ENCODE peak calls at places on chromosomes 12 and 14, in nine cellular contexts. D, J, C, T, Q, X, A, B and G are unnamed samples.

GRCh38 chr14:100140452-100141132 is 18.9 kb downstream of the DEGS2 start:
- DNase-seq in D (no peak), T (peak; percentile 74), J (no peak), B (peak; percentile 20), Q (no peak), X (peak; percentile 87), C (no peak), A (no peak), G (peak; percentile 19)

GRCh38 chr14:75339059-75339458 is 60.4 kb downstream of the FOS start:
- DNase-seq in B (peak; percentile 4), X (no peak), A (no peak), C (no peak), J (no peak), T (no peak), D (no peak), Q (peak; percentile 18), G (no peak)

GRCh38 chr12:57242691-57243454 is 8.1 kb downstream of the STAC3 start:
- DNase-seq in Q (no peak), J (peak; percentile 67), D (no peak), B (peak; percentile 47), X (peak; percentile 96), C (peak; percentile 89), A (no peak), T (peak; percentile 97), G (peak; percentile 84)

GRCh38 chr12:28555729-28556128 is 365.5 kb downstream of the CCDC91 start:
- DNase-seq in B (no peak), D (no peak), A (no peak), C (no peak), J (no peak), T (no peak), X (no peak), Q (no peak), G (no peak)

GRCh38 chr12:48996794-48997718 is 2.1 kb downstream of the DDN start:
- DNase-seq in B (peak; percentile 67), T (peak; percentile 85), D (peak; percentile 80), J (peak; percentile 65), C (peak; percentile 87), X (peak; percentile 89), A (no peak), Q (no peak), G (peak; percentile 86)

GRCh38 chr14:99968156-99968920 is 96.9 kb upstream of the EVL start:
- DNase-seq in C (no peak), X (no peak), T (no peak), B (peak; percentile 92), A (peak; percentile 66), D (no peak), J (no peak), Q (peak; percentile 68), G (no peak)

GRCh38 chr12:75717902-75718301 is 206.5 kb upstream of the KRR1 start:
- DNase-seq in D (no peak), J (no peak), T (no peak), B (no peak), A (no peak), C (no peak), Q (no peak), X (no peak), G (no peak)

GRCh38 chr12:70052931-70053497 is 190.2 kb upstream of the CNOT2 start:
- DNase-seq in X (no peak), A (peak; percentile 35), B (peak; percentile 60), C (no peak), T (no peak), Q (peak; percentile 65), D (peak; percentile 45), J (no peak), G (peak; percentile 74)

GRCh38 chr12:65624554-65625086 is 199.7 kb upstream of the HMGA2 start:
- DNase-seq in J (no peak), Q (no peak), C (peak; percentile 59), X (no peak), B (no peak), D (no peak), A (no peak), T (no peak), G (no peak)

GRCh38 chr14:35927727-35928126 is 101.6 kb downstream of the BRMS1L start:
- DNase-seq in A (no peak), J (no peak), T (no peak), C (no peak), X (no peak), D (no peak), B (no peak), Q (no peak), G (no peak)

GRCh38 chr12:30753233-30753632 is 1.5 kb downstream of the CAPRIN2 start:
- DNase-seq in T (peak; percentile 42), C (peak; percentile 79), J (peak; percentile 17), B (peak; percentile 53), X (peak; percentile 59), D (no peak), A (no peak), Q (no peak), G (peak; percentile 59)

GRCh38 chr14:68279437-68279720 is 459.8 kb downstream of the RAD51B start:
- DNase-seq in A (no peak), D (no peak), J (no peak), C (no peak), X (no peak), T (no peak), Q (no peak), B (no peak), G (no peak)

GRCh38 chr12:1630827-1631591 is 2.0 kb downstream of the WNT5B start:
- DNase-seq in C (no peak), D (no peak), X (peak; percentile 75), J (no peak), Q (no peak), B (peak; percentile 77), A (no peak), T (peak; percentile 41), G (peak; percentile 33)

GRCh38 chr14:21714318-21714929 is 40.8 kb upstream of the OR4E1 start:
- DNase-seq in T (no peak), A (no peak), X (no peak), Q (no peak), B (no peak), J (no peak), D (no peak), C (no peak), G (no peak)

GRCh38 chr12:117046861-117047530 is 52.2 kb downstream of the TESC start:
- DNase-seq in J (no peak), Q (no peak), X (no peak), C (no peak), D (no peak), B (no peak), A (no peak), T (no peak), G (no peak)

GRCh38 chr14:34361504-34362011 is 100.5 kb downstream of the SPTSSA start:
- DNase-seq in J (no peak), D (no peak), B (no peak), X (no peak), Q (no peak), T (no peak), A (no peak), C (no peak), G (no peak)

GRCh38 chr12:6843118-6843902 is 2.6 kb downstream of the GNB3 start:
- DNase-seq in X (peak; percentile 83), J (no peak), Q (no peak), B (no peak), A (no peak), C (peak; percentile 56), D (no peak), T (peak; percentile 49), G (peak; percentile 73)

GRCh38 chr12:95277139-95277538 is 59.5 kb downstream of the VEZT start:
- DNase-seq in T (no peak), J (no peak), Q (no peak), A (peak; percentile 42), C (peak; percentile 39), X (no peak), B (peak; percentile 90), D (peak; percentile 29), G (no peak)

GRCh38 chr12:100159391-100160104 is 16.9 kb upstream of the BLTP3B start:
- DNase-seq in Q (no peak), B (no peak), J (no peak), D (no peak), A (no peak), T (no peak), C (no peak), X (no peak), G (no peak)

GRCh38 chr12:116027551-116027821 is 250.0 kb downstream of the MED13L start:
- DNase-seq in D (no peak), J (no peak), T (no peak), X (no peak), Q (no peak), B (no peak), A (no peak), C (no peak), G (no peak)

GRCh38 chr14:92510972-92511371 is 2.6 kb upstream of the RIN3 start:
- DNase-seq in A (no peak), D (no peak), Q (no peak), B (no peak), C (no peak), J (no peak), T (peak; percentile 58), X (peak; percentile 72), G (peak; percentile 75)
- TF ChIP-seq CTCF in A (no peak), D (no peak), Q (no peak), B (no peak), C (no peak), J (no peak), T (no peak), X (peak; percentile 60), G (peak; percentile 40)

GRCh38 chr14:81206115-81206514 is 14.6 kb downstream of the GTF2A1 start:
- DNase-seq in X (no peak), T (no peak), B (no peak), J (no peak), Q (no peak), A (no peak), C (no peak), D (no peak), G (no peak)

GRCh38 chr14:81208489-81208888 is 12.3 kb downstream of the GTF2A1 start:
- DNase-seq in Q (no peak), D (no peak), X (no peak), J (no peak), C (no peak), A (no peak), T (no peak), B (no peak), G (no peak)

GRCh38 chr14:81209187-81209836 is 11.4 kb downstream of the GTF2A1 start:
- DNase-seq in D (no peak), A (no peak), X (no peak), J (no peak), C (peak; percentile 7), T (no peak), B (peak; percentile 22), Q (no peak), G (no peak)

GRCh38 chr14:81211844-81212243 is 8.9 kb downstream of the GTF2A1 start:
- DNase-seq in C (peak; percentile 45), Q (no peak), A (no peak), J (peak; percentile 19), D (peak; percentile 45), B (peak; percentile 22), X (no peak), T (no peak), G (peak; percentile 28)
- TF ChIP-seq CTCF in C (peak; percentile 46), Q (peak; percentile 39), A (peak; percentile 38), J (peak; percentile 38), D (peak; percentile 45), B (peak; percentile 53), X (peak; percentile 54), T (no peak), G (peak; percentile 36)

GRCh38 chr14:51168220-51168613 is 71.8 kb upstream of the TMX1 start:
- DNase-seq in X (no peak), C (no peak), D (no peak), B (no peak), T (no peak), A (no peak), J (no peak), Q (no peak), G (no peak)
- TF ChIP-seq CTCF in X (no peak), C (no peak), D (no peak), B (no peak), T (no peak), A (no peak), J (no peak), Q (no peak), G (no peak)

GRCh38 chr12:26122681-26123481 is 2.0 kb downstream of the BHLHE41 start:
- DNase-seq in C (peak; percentile 75), A (peak; percentile 30), J (no peak), B (peak; percentile 83), X (peak; percentile 56), D (peak; percentile 77), Q (peak; percentile 25), T (peak; percentile 57), G (no peak)
- TF ChIP-seq CTCF in C (peak; percentile 50), A (peak; percentile 52), J (no peak), B (peak; percentile 60), X (no peak), D (peak; percentile 26), Q (peak; percentile 51), T (no peak), G (peak; percentile 17)